ENCODE peak calls at places on chromosomes 12 and 14, in five cellular contexts. One of them, this sample, is unnamed.

GRCh38 chr12:47437570-47437969 is 268.3 kb downstream of the RPAP3 start:
- DNase-seq in Calu3: no peak
- DNase-seq in amygdala: no peak
- DNase-seq in left ventricle myocardium inferior: no peak
- DNase-seq in ecto neural progenitor cell: no peak
- DNase-seq in this sample: no peak

GRCh38 chr14:99716850-99717681 is 33.0 kb downstream of the CYP46A1 start:
- DNase-seq in Calu3: no peak
- DNase-seq in amygdala: no peak
- DNase-seq in left ventricle myocardium inferior: no peak
- DNase-seq in ecto neural progenitor cell: peak; percentile 37
- DNase-seq in this sample: no peak

GRCh38 chr12:65798903-65799302 is 25.4 kb upstream of the HMGA2 start:
- DNase-seq in Calu3: no peak
- DNase-seq in amygdala: no peak
- DNase-seq in left ventricle myocardium inferior: no peak
- DNase-seq in ecto neural progenitor cell: no peak
- DNase-seq in this sample: no peak

GRCh38 chr14:58899317-58899713 is 261.6 kb downstream of the DACT1 start:
- DNase-seq in Calu3: no peak
- DNase-seq in amygdala: no peak
- DNase-seq in left ventricle myocardium inferior: no peak
- DNase-seq in ecto neural progenitor cell: no peak
- DNase-seq in this sample: peak; percentile 43

GRCh38 chr12:93886533-93887511 is 209.6 kb downstream of the CRADD start:
- DNase-seq in Calu3: no peak
- DNase-seq in amygdala: no peak
- DNase-seq in left ventricle myocardium inferior: no peak
- DNase-seq in ecto neural progenitor cell: no peak
- DNase-seq in this sample: no peak

GRCh38 chr14:39372656-39373055 is 59.6 kb downstream of the FBXO33 start:
- DNase-seq in Calu3: no peak
- DNase-seq in amygdala: no peak
- DNase-seq in left ventricle myocardium inferior: no peak
- DNase-seq in ecto neural progenitor cell: no peak
- DNase-seq in this sample: no peak

GRCh38 chr14:38882533-38882932 is 220.5 kb downstream of the SEC23A start:
- DNase-seq in Calu3: no peak
- DNase-seq in amygdala: no peak
- DNase-seq in left ventricle myocardium inferior: no peak
- DNase-seq in ecto neural progenitor cell: no peak
- DNase-seq in this sample: no peak

GRCh38 chr12:67241482-67241881 is 27.7 kb upstream of the CAND1 start:
- DNase-seq in Calu3: no peak
- DNase-seq in amygdala: no peak
- DNase-seq in left ventricle myocardium inferior: no peak
- DNase-seq in ecto neural progenitor cell: no peak
- DNase-seq in this sample: no peak

GRCh38 chr12:48107252-48107613 is 1.4 kb upstream of the SENP1 start:
- DNase-seq in Calu3: no peak
- DNase-seq in amygdala: no peak
- DNase-seq in left ventricle myocardium inferior: no peak
- DNase-seq in ecto neural progenitor cell: no peak
- DNase-seq in this sample: no peak

GRCh38 chr14:78633747-78634146 is 463.6 kb downstream of the NRXN3 start:
- DNase-seq in Calu3: no peak
- DNase-seq in amygdala: no peak
- DNase-seq in left ventricle myocardium inferior: no peak
- DNase-seq in ecto neural progenitor cell: peak; percentile 54
- DNase-seq in this sample: no peak

GRCh38 chr14:101589486-101590015 is 28.3 kb downstream of the DIO3 start:
- DNase-seq in Calu3: no peak
- DNase-seq in amygdala: no peak
- DNase-seq in left ventricle myocardium inferior: no peak
- DNase-seq in ecto neural progenitor cell: peak; percentile 36
- DNase-seq in this sample: no peak

GRCh38 chr14:95111507-95112164 is 45.7 kb downstream of the DICER1 start:
- DNase-seq in Calu3: no peak
- DNase-seq in amygdala: no peak
- DNase-seq in left ventricle myocardium inferior: no peak
- DNase-seq in ecto neural progenitor cell: no peak
- DNase-seq in this sample: no peak

GRCh38 chr14:99127651-99128167 is 144.3 kb downstream of the BCL11B start:
- DNase-seq in Calu3: no peak
- DNase-seq in amygdala: no peak
- DNase-seq in left ventricle myocardium inferior: no peak
- DNase-seq in ecto neural progenitor cell: peak; percentile 42
- DNase-seq in this sample: no peak

GRCh38 chr14:45716506-45716905 is 463.5 kb upstream of the MIS18BP1 start:
- DNase-seq in Calu3: no peak
- DNase-seq in amygdala: no peak
- DNase-seq in left ventricle myocardium inferior: no peak
- DNase-seq in ecto neural progenitor cell: no peak
- DNase-seq in this sample: no peak

GRCh38 chr12:5513406-5513805 is 81.5 kb downstream of the NTF3 start:
- DNase-seq in Calu3: no peak
- DNase-seq in amygdala: no peak
- DNase-seq in left ventricle myocardium inferior: no peak
- DNase-seq in ecto neural progenitor cell: peak; percentile 31
- DNase-seq in this sample: no peak

GRCh38 chr12:123670882-123671728 is at the start of gene TCTN2:
- DNase-seq in Calu3: peak; percentile 97
- DNase-seq in amygdala: peak; percentile 80
- DNase-seq in left ventricle myocardium inferior: peak; percentile 96
- DNase-seq in ecto neural progenitor cell: peak; percentile 99
- DNase-seq in this sample: peak; percentile 97

GRCh38 chr14:92719421-92719820 is 29.0 kb downstream of the LGMN start:
- DNase-seq in Calu3: no peak
- DNase-seq in amygdala: no peak
- DNase-seq in left ventricle myocardium inferior: no peak
- DNase-seq in ecto neural progenitor cell: no peak
- DNase-seq in this sample: no peak

This sample was measured in ACHN.